ENCODE peak calls at places on chromosomes 7 and 10, in four cellular contexts. D is cerebellar cortex, Y is dorsolateral prefrontal cortex, P is left ventricle myocardium superior. C is an unnamed sample.

GRCh38 chr10:125783957-125784356 is 8.3 kb upstream of the MMP21 start:
- DNase-seq in D (no peak), Y (no peak), P (no peak), C (no peak)

GRCh38 chr10:99556225-99556523 is 23.4 kb downstream of the NKX2-3 start:
- DNase-seq in D (no peak), Y (no peak), P (no peak), C (no peak)

GRCh38 chr10:77774940-77775391 is 137.4 kb upstream of the KCNMA1 start:
- DNase-seq in D (no peak), Y (no peak), P (no peak), C (no peak)

GRCh38 chr7:116122972-116123595 is 87.3 kb upstream of the TES start:
- DNase-seq in D (peak), Y (no peak), P (no peak), C (no peak)

GRCh38 chr7:106053109-106053508 is 59.0 kb downstream of the SYPL1 start:
- DNase-seq in D (no peak), Y (no peak), P (no peak), C (no peak)

GRCh38 chr7:101589052-101589451 is 40.0 kb downstream of the MYL10 start:
- DNase-seq in D (no peak), Y (no peak), P (no peak), C (no peak)

GRCh38 chr7:38903057-38903456 is 5.9 kb downstream of the VPS41 start:
- DNase-seq in D (no peak), Y (no peak), P (no peak), C (no peak)

GRCh38 chr10:70052462-70053211 is at the start of gene MACROH2A2:
- DNase-seq in D (peak), Y (peak), P (peak), C (peak)

GRCh38 chr7:23353172-23353571 is 54.0 kb downstream of the MALSU1 start:
- DNase-seq in D (no peak), Y (no peak), P (no peak), C (no peak)

GRCh38 chr10:74924251-74924954 is 98.0 kb downstream of the KAT6B start:
- DNase-seq in D (peak), Y (no peak), P (no peak), C (no peak)

GRCh38 chr10:77308084-77308732 is 329.4 kb downstream of the KCNMA1 start:
- DNase-seq in D (no peak), Y (no peak), P (no peak), C (no peak)

GRCh38 chr10:38146579-38147333 is 52.6 kb downstream of the ZNF37A start:
- DNase-seq in D (no peak), Y (no peak), P (no peak), C (no peak)

GRCh38 chr7:134470864-134471263 is 12.0 kb upstream of the AKR1B1 start:
- DNase-seq in D (no peak), Y (no peak), P (no peak), C (no peak)

GRCh38 chr7:138512885-138513284 is 52.8 kb downstream of the TRIM24 start:
- DNase-seq in D (no peak), Y (no peak), P (no peak), C (no peak)

GRCh38 chr7:22668971-22669401 is 58.0 kb upstream of the IL6 start:
- DNase-seq in D (no peak), Y (no peak), P (no peak), C (no peak)

GRCh38 chr7:3589756-3590155 is 288.7 kb downstream of the SDK1 start:
- DNase-seq in D (no peak), Y (no peak), P (no peak), C (no peak)

GRCh38 chr7:2954433-2954853 is 89.2 kb downstream of the CARD11 start:
- DNase-seq in D (no peak), Y (peak), P (peak), C (no peak)